ENCODE peak calls at places on chromosomes 16 and 17, in eight cellular contexts. L is breast epithelium, W is endothelial cell of umbilical vein, V is HCT116, H is GM23338, G is SK-N-SH, D is prostate gland, M is transverse colon. Q is an unnamed sample.

GRCh38 chr17:30821751-30822723 is 2.5 kb downstream of the CRLF3 start:
- DNase-seq in L (no peak), W (no peak), V (no peak), H (peak), G (no peak), D (no peak), M (no peak), Q (no peak)

GRCh38 chr17:15213381-15214087 is 51.6 kb downstream of the PMP22 start:
- DNase-seq in L (no peak), W (peak), V (no peak), H (peak), G (peak), D (no peak), M (no peak), Q (no peak)

GRCh38 chr16:12290165-12290564 is 313.6 kb downstream of the SNX29 start:
- DNase-seq in L (no peak), W (no peak), V (no peak), H (no peak), G (no peak), D (no peak), M (no peak), Q (no peak)

GRCh38 chr16:88769617-88770458 is 15.2 kb downstream of the PIEZO1 start:
- DNase-seq in L (peak), W (peak), V (no peak), H (peak), G (peak), D (peak), M (peak), Q (no peak)

GRCh38 chr17:80649200-80649644 is 104.6 kb downstream of the RPTOR start:
- DNase-seq in L (no peak), W (no peak), V (no peak), H (no peak), G (no peak), D (no peak), M (no peak), Q (no peak)

GRCh38 chr16:73172621-73173312 is 124.8 kb upstream of the ZFHX3 start:
- DNase-seq in L (peak), W (peak), V (no peak), H (peak), G (peak), D (peak), M (peak), Q (peak)

GRCh38 chr17:40432864-40433528 is 10.3 kb upstream of the IGFBP4 start:
- DNase-seq in L (no peak), W (no peak), V (no peak), H (no peak), G (peak), D (no peak), M (peak), Q (peak)

GRCh38 chr16:83952587-83952939 is 477 bp upstream of the OSGIN1 start:
- DNase-seq in L (no peak), W (no peak), V (peak), H (no peak), G (no peak), D (peak), M (no peak), Q (no peak)

GRCh38 chr17:64739316-64740058 is 77.4 kb upstream of the SMURF2 start:
- DNase-seq in L (no peak), W (peak), V (no peak), H (peak), G (no peak), D (no peak), M (no peak), Q (no peak)

GRCh38 chr16:83473109-83473508 is 334.7 kb upstream of the HSBP1 start:
- DNase-seq in L (no peak), W (no peak), V (no peak), H (no peak), G (no peak), D (peak), M (no peak), Q (no peak)

GRCh38 chr17:42475853-42476252 is 17.2 kb downstream of the ATP6V0A1 start:
- DNase-seq in L (no peak), W (no peak), V (no peak), H (no peak), G (no peak), D (no peak), M (no peak), Q (no peak)

GRCh38 chr16:88783391-88784073 is 1.5 kb downstream of the PIEZO1 start:
- DNase-seq in L (no peak), W (peak), V (no peak), H (no peak), G (no peak), D (peak), M (no peak), Q (peak)

GRCh38 chr16:53131363-53132071 is 76.7 kb downstream of the CHD9 start:
- DNase-seq in L (peak), W (peak), V (no peak), H (peak), G (peak), D (peak), M (peak), Q (peak)

GRCh38 chr16:81471882-81472281 is 27.3 kb downstream of the CMIP start:
- DNase-seq in L (no peak), W (no peak), V (no peak), H (no peak), G (no peak), D (no peak), M (no peak), Q (no peak)

GRCh38 chr16:77946834-77947233 is 75.5 kb upstream of the CLEC3A start:
- DNase-seq in L (no peak), W (no peak), V (no peak), H (peak), G (peak), D (no peak), M (no peak), Q (no peak)

GRCh38 chr16:48300391-48300856 is 53.1 kb upstream of the ABCC11 start:
- DNase-seq in L (no peak), W (no peak), V (peak), H (no peak), G (no peak), D (no peak), M (no peak), Q (no peak)

GRCh38 chr16:86050591-86051375 is 151.8 kb downstream of the IRF8 start:
- DNase-seq in L (no peak), W (no peak), V (no peak), H (no peak), G (no peak), D (no peak), M (no peak), Q (no peak)

DNA sequence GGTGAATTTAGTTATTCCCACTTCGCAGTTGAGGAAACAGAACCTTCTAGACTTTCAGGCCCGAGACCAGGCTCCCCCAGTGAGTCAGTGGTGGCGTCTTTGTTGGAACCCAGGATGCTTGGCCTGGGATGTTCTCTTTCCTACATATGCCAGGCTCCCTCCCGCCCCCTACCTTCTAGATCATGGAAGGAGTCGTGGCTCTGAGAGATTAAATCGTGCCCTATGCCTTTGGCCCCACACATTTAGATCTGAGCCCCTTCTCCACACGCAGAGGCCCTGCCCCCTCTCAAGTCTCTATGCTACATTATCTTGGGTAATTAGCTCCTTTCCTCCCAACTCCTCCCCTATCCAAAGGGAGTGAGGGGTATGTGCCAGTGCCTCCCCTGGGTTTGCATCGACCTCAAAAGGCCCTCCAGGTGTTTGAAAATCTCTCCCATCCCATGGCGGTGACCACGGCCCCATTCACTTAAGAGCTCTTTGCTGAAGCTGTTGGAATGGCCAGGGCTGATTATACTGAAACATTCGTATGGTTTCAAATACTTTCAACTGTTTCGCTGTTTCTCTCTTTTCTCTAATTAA is 3.0 kb downstream of the NGFR start:
- DNase-seq in L (no peak), W (no peak), V (no peak), H (peak), G (peak), D (no peak), M (no peak), Q (no peak)
- TF ChIP-seq CTCF in L (no peak), W (no peak), V (no peak), H (peak), G (no peak), D (no peak), M (no peak), Q (no peak)

GRCh38 chr17:8913091-8913490 is 45.6 kb upstream of the PIK3R6 start:
- DNase-seq in L (no peak), W (no peak), V (no peak), H (no peak), G (no peak), D (no peak), M (no peak), Q (no peak)
- TF ChIP-seq POLR2AphosphoS5 in L (no peak), W (no peak), V (no peak), H (no peak), G (no peak), D (no peak), M (no peak), Q (no peak)

DNA sequence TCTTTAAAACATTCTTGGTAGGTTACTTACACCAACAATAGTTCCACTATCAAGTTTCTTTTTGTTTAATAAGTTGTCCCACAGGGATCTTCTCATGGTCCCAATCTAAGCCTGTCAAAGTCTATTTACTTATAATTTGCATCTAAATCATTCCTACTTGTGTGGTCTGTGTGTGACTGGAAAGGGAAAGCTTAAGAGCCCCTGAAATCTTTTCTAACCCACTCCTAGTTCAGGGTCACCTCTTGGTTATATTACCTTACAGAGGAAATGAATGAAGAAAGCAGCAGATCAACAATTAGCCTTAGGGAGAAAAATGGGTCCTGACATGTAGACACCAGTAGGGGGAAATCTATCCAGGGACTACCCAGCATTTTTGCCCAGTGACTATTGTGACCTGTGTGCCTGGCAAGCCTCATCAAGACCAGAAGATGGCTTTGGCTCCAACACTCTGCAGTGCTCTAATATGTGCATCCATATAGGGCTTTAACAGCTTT is 110.4 kb upstream of the HAS3 start:
- DNase-seq in L (peak), W (peak), V (peak), H (peak), G (peak), D (peak), M (no peak), Q (no peak)
- TF ChIP-seq CTCF in L (peak), W (peak), V (peak), H (peak), G (peak), D (no peak), M (peak), Q (no peak)

GRCh38 chr16:647173-647902 is 1.8 kb upstream of the WDR90 start:
- DNase-seq in L (no peak), W (no peak), V (no peak), H (no peak), G (no peak), D (no peak), M (peak), Q (no peak)
- TF ChIP-seq POLR2AphosphoS5 in L (no peak), W (peak), V (no peak), H (no peak), G (no peak), D (no peak), M (peak), Q (no peak)

GRCh38 chr17:5281814-5282638 is at the start of gene RABEP1:
- DNase-seq in L (peak), W (peak), V (peak), H (peak), G (peak), D (peak), M (peak), Q (peak)
- TF ChIP-seq CTCF in L (peak), W (no peak), V (no peak), H (peak), G (peak), D (no peak), M (peak), Q (no peak)

DNA sequence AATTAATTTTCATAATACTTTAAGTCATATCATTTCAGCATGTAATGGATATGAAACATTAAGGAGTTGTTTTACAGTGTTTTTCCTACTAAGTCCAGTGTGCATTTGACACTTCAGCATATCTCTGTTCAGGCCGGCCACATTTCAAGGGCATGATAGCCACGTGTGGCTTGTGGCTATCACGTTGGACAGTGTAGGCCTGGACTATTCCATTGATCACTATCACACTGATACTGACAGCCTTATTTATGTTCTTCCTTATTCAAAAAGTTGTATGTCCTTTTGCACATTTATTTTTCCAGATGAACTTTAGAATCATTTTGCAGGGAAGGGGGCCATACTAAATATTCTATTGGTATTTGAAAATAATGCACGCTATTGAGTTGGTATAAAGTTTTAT is 39.0 kb downstream of the AKAP1 start:
- DNase-seq in L (no peak), W (no peak), V (no peak), H (no peak), G (no peak), D (no peak), M (no peak), Q (no peak)
- TF ChIP-seq POLR2AphosphoS5 in L (no peak), W (no peak), V (no peak), H (no peak), G (no peak), D (no peak), M (no peak), Q (no peak)

GRCh38 chr16:4733747-4734062 is 366 bp downstream of the ANKS3 start:
- DNase-seq in L (no peak), W (no peak), V (no peak), H (no peak), G (peak), D (peak), M (no peak), Q (peak)
- TF ChIP-seq CTCF in L (no peak), W (no peak), V (no peak), H (no peak), G (no peak), D (no peak), M (no peak), Q (no peak)

GRCh38 chr16:1991588-1992474 is 2.1 kb downstream of the SYNGR3 start:
- DNase-seq in L (peak), W (peak), V (peak), H (peak), G (peak), D (peak), M (peak), Q (peak)

GRCh38 chr16:1989826-1990335 is at the start of gene SYNGR3:
- DNase-seq in L (no peak), W (no peak), V (no peak), H (peak), G (peak), D (no peak), M (no peak), Q (no peak)

GRCh38 chr16:1989209-1989825 is 453 bp upstream of the SYNGR3 start:
- DNase-seq in L (no peak), W (no peak), V (no peak), H (peak), G (no peak), D (no peak), M (no peak), Q (no peak)

GRCh38 chr16:1991135-1991551 is 1.4 kb downstream of the SYNGR3 start:
- DNase-seq in L (no peak), W (no peak), V (no peak), H (peak), G (no peak), D (no peak), M (peak), Q (no peak)

GRCh38 chr16:1990336-1991134 is 765 bp downstream of the SYNGR3 start:
- DNase-seq in L (no peak), W (no peak), V (no peak), H (peak), G (peak), D (no peak), M (peak), Q (no peak)
- TF ChIP-seq POLR2AphosphoS5 in L (no peak), W (no peak), V (peak), H (peak), G (no peak), D (no peak), M (peak), Q (no peak)

DNA sequence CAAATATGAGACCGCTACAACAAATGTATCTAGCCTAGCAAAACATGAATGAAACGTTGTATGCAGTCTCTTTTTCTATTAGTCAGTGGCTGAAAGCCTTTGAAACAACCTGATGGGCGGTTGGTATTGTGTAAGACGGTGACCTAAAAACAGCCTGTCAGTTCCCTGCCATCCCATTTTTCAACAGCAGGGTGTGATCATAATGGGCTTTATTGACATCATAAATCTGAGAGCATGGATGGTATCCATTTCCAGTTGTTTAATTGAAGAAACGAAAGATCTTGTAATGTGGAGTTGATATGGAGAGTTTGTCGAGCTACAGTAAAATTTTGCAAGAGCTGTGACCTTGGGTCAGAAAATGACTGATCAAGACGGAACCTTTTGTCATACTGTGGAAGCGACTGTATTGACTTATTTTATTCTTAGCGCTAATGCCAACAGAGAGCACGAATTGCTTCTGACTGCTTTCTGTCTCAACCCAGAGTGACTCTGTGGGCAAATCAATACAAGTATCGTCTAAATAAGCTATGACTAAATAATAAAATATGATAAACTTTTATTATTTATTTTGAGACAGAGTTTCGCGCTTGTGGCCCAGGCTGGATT is 12.3 kb upstream of the MEIOB start:
- DNase-seq in L (no peak), W (peak), V (peak), H (peak), G (peak), D (no peak), M (peak), Q (no peak)
- TF ChIP-seq CTCF in L (no peak), W (no peak), V (peak), H (peak), G (peak), D (no peak), M (peak), Q (peak)